ENCODE peak calls at places on chromosomes 13 and 19, in four cellular contexts. One of them, this sample, is unnamed.

GRCh38 chr19:45881082-45881908 is 4.6 kb downstream of the IRF2BP1 start:
- DNase-seq in fibroblast of the aortic adventitia: no peak
- DNase-seq in activated naive CD4-positive, alpha-beta T cell: no peak
- DNase-seq in T-helper 17 cell: no peak
- DNase-seq in this sample: no peak

GRCh38 chr13:90717451-90717936 is 630.0 kb upstream of the MIR17HG start:
- DNase-seq in fibroblast of the aortic adventitia: peak; percentile 59
- DNase-seq in T-helper 17 cell: no peak
- DNase-seq in activated naive CD4-positive, alpha-beta T cell: no peak
- DNase-seq in this sample: no peak

GRCh38 chr13:50033696-50034095 is 18.5 kb downstream of the KCNRG start:
- DNase-seq in activated naive CD4-positive, alpha-beta T cell: no peak
- DNase-seq in fibroblast of the aortic adventitia: peak; percentile 64
- DNase-seq in T-helper 17 cell: no peak
- DNase-seq in this sample: no peak

GRCh38 chr19:15374796-15375440 is 4.7 kb downstream of the AKAP8 start:
- DNase-seq in fibroblast of the aortic adventitia: no peak
- DNase-seq in activated naive CD4-positive, alpha-beta T cell: no peak
- DNase-seq in T-helper 17 cell: no peak
- DNase-seq in this sample: no peak

GRCh38 chr19:900302-901111 is 7.2 kb downstream of the RNU6-9 start:
- DNase-seq in T-helper 17 cell: no peak
- DNase-seq in activated naive CD4-positive, alpha-beta T cell: peak; percentile 37
- DNase-seq in fibroblast of the aortic adventitia: no peak
- DNase-seq in this sample: no peak

GRCh38 chr13:75798353-75799245 is 162.5 kb downstream of the LMO7 start:
- DNase-seq in T-helper 17 cell: no peak
- DNase-seq in activated naive CD4-positive, alpha-beta T cell: no peak
- DNase-seq in fibroblast of the aortic adventitia: peak; percentile 62
- DNase-seq in this sample: no peak

GRCh38 chr19:7928741-7929701 is 3.1 kb upstream of the CTXN1 start:
- DNase-seq in activated naive CD4-positive, alpha-beta T cell: peak; percentile 58
- DNase-seq in fibroblast of the aortic adventitia: peak; percentile 94
- DNase-seq in T-helper 17 cell: peak; percentile 76
- DNase-seq in this sample: peak; percentile 61

GRCh38 chr19:11064831-11065303 is 24.4 kb upstream of the LDLR start:
- DNase-seq in activated naive CD4-positive, alpha-beta T cell: no peak
- DNase-seq in T-helper 17 cell: no peak
- DNase-seq in fibroblast of the aortic adventitia: peak; percentile 15
- DNase-seq in this sample: no peak

GRCh38 chr19:4061683-4062575 is 4.8 kb downstream of the ZBTB7A start:
- DNase-seq in T-helper 17 cell: no peak
- DNase-seq in activated naive CD4-positive, alpha-beta T cell: no peak
- DNase-seq in fibroblast of the aortic adventitia: no peak
- DNase-seq in this sample: no peak